ENCODE peak calls at places on chromosomes 11 and 22, in seven cellular contexts. R, U, Y, K, I, H and O are unnamed samples.

GRCh38 chr22:29482253-29482652 is 2.2 kb downstream of the NEFH start:
- DNase-seq in Y (no peak), K (no peak), R (no peak), H (no peak), U (no peak), I (no peak), O (no peak)

GRCh38 chr22:17501679-17502285 is 61.5 kb upstream of the SLC25A18 start:
- DNase-seq in U (peak), Y (peak), K (peak), H (peak), R (peak), I (peak), O (peak)

GRCh38 chr11:117584056-117584830 is 212.8 kb downstream of the DSCAML1 start:
- DNase-seq in R (no peak), H (no peak), Y (no peak), I (peak), K (no peak), U (no peak), O (no peak)

GRCh38 chr11:69153661-69154060 is 2.1 kb upstream of the SMIM38 start:
- DNase-seq in Y (no peak), U (no peak), H (no peak), I (peak), R (no peak), K (no peak), O (no peak)

GRCh38 chr22:30435674-30436126 is 10.1 kb downstream of the MTFP1 start:
- DNase-seq in Y (no peak), H (peak), R (no peak), I (no peak), U (no peak), K (no peak), O (no peak)

GRCh38 chr11:116431842-116432241 is 340.9 kb downstream of the BUD13 start:
- DNase-seq in K (no peak), I (no peak), U (no peak), Y (no peak), H (no peak), R (no peak), O (no peak)

GRCh38 chr11:118152552-118153471 is at the start of gene SCN4B:
- DNase-seq in Y (no peak), H (peak), K (peak), U (peak), R (peak), I (peak), O (peak)

GRCh38 chr11:92550411-92550810 is 325.8 kb downstream of the FAT3 start:
- DNase-seq in H (no peak), U (peak), I (no peak), R (no peak), K (no peak), Y (no peak), O (no peak)

GRCh38 chr11:33065445-33066178 is 26.2 kb downstream of the TCP11L1 start:
- DNase-seq in H (peak), I (peak), Y (no peak), K (peak), U (peak), R (peak), O (peak)

GRCh38 chr11:73916435-73916834 is 34.4 kb upstream of the DNAJB13 start:
- DNase-seq in R (peak), Y (no peak), I (peak), U (no peak), H (no peak), K (no peak), O (no peak)

GRCh38 chr11:126929186-126930085 is 71.1 kb downstream of the KIRREL3 start:
- DNase-seq in H (no peak), R (no peak), U (no peak), K (peak), I (peak), Y (peak), O (peak)

GRCh38 chr11:2578006-2578933 is 121.5 kb downstream of the KCNQ1OT1 start:
- DNase-seq in R (no peak), U (no peak), I (no peak), K (no peak), H (no peak), Y (no peak), O (no peak)

GRCh38 chr11:73195191-73196007 is 22.7 kb upstream of the P2RY2 start:
- DNase-seq in R (no peak), U (no peak), K (no peak), H (no peak), I (no peak), Y (no peak), O (no peak)

GRCh38 chr22:39115976-39116621 is 19.1 kb downstream of the APOBEC3H start:
- DNase-seq in K (no peak), H (no peak), Y (no peak), U (no peak), I (no peak), R (no peak), O (no peak)

GRCh38 chr11:102177974-102178631 is 67.9 kb downstream of the YAP1 start:
- DNase-seq in K (peak), Y (peak), R (peak), U (no peak), I (peak), H (peak), O (peak)

GRCh38 chr11:74434528-74434927 is 32.8 kb downstream of the KCNE3 start:
- DNase-seq in Y (no peak), K (no peak), R (peak), U (no peak), H (no peak), I (peak), O (peak)

GRCh38 chr22:39463931-39464390 is 7.1 kb downstream of the MGAT3 start:
- DNase-seq in K (peak), R (no peak), I (no peak), H (no peak), U (no peak), Y (no peak), O (no peak)

GRCh38 chr11:57439786-57440185 is 12.9 kb upstream of the SLC43A3 start:
- DNase-seq in R (no peak), H (no peak), I (no peak), Y (no peak), U (no peak), K (no peak), O (no peak)

GRCh38 chr11:1116104-1116503 is 41.4 kb downstream of the MUC2 start:
- DNase-seq in Y (no peak), I (no peak), K (no peak), U (no peak), R (no peak), H (no peak), O (no peak)

GRCh38 chr22:24146190-24146616 is 35.1 kb upstream of the SUSD2 start:
- DNase-seq in H (no peak), Y (peak), U (peak), K (peak), I (peak), R (peak), O (peak)

GRCh38 chr11:64787526-64788320 is 9.4 kb upstream of the SF1 start:
- DNase-seq in H (peak), R (peak), Y (no peak), K (peak), U (peak), I (peak), O (peak)

GRCh38 chr11:70061734-70062133 is 16.4 kb upstream of the ANO1 start:
- DNase-seq in Y (no peak), K (no peak), H (no peak), U (no peak), I (no peak), R (no peak), O (no peak)

GRCh38 chr11:87359401-87359800 is 321.7 kb downstream of the TMEM135 start:
- DNase-seq in Y (no peak), I (no peak), R (no peak), U (no peak), K (no peak), H (no peak), O (no peak)

GRCh38 chr11:69300124-69301032 is 6.4 kb downstream of the MYEOV start:
- DNase-seq in I (peak), K (no peak), Y (no peak), H (no peak), U (no peak), R (peak), O (peak)

GRCh38 chr11:126115253-126115540 is 52.5 kb upstream of the CDON start:
- DNase-seq in K (peak), H (peak), Y (no peak), U (no peak), R (no peak), I (no peak), O (no peak)

GRCh38 chr11:57530215-57530595 is 349 bp downstream of the TIMM10 start:
- DNase-seq in I (no peak), U (no peak), K (no peak), R (no peak), H (no peak), Y (no peak), O (no peak)

GRCh38 chr22:39661842-39662676 is 91.5 kb downstream of the CACNA1I start:
- DNase-seq in H (no peak), Y (no peak), K (no peak), I (no peak), U (peak), R (no peak), O (no peak)

GRCh38 chr11:102157219-102157618 is 47.0 kb downstream of the YAP1 start:
- DNase-seq in K (peak), U (no peak), H (peak), Y (no peak), I (peak), R (peak), O (peak)

GRCh38 chr11:76310832-76311231 is 70.1 kb downstream of the THAP12 start:
- DNase-seq in Y (no peak), U (no peak), H (no peak), I (no peak), R (no peak), K (no peak), O (no peak)

GRCh38 chr22:50498322-50498861 is 9.1 kb downstream of the LMF2 start:
- DNase-seq in Y (no peak), R (peak), H (peak), U (peak), K (peak), I (peak), O (peak)

GRCh38 chr11:68002943-68003845 is 703 bp downstream of the UNC93B1 start:
- DNase-seq in R (no peak), U (peak), H (no peak), K (no peak), I (no peak), Y (no peak), O (no peak)

GRCh38 chr22:18033204-18033998 is 9.0 kb upstream of the MICAL3 start:
- DNase-seq in U (no peak), H (no peak), Y (no peak), I (peak), R (peak), K (peak), O (no peak)

GRCh38 chr11:27046956-27047355 is 6.3 kb downstream of the BBOX1 start:
- DNase-seq in H (no peak), I (no peak), K (no peak), R (no peak), U (no peak), Y (no peak), O (no peak)

GRCh38 chr11:57646756-57647303 is 2.9 kb downstream of the YPEL4 start:
- DNase-seq in I (no peak), R (no peak), H (no peak), Y (no peak), K (no peak), U (peak), O (no peak)

GRCh38 chr11:64245797-64246623 is 733 bp downstream of the PPP1R14B start:
- DNase-seq in R (peak), K (peak), I (peak), Y (peak), U (peak), H (peak), O (peak)

GRCh38 chr11:119643212-119643877 is 85.7 kb downstream of the NECTIN1 start:
- DNase-seq in R (no peak), Y (no peak), I (no peak), H (no peak), K (no peak), U (no peak), O (no peak)

GRCh38 chr22:44090571-44090905 is 66.4 kb downstream of the PARVB start:
- DNase-seq in U (no peak), Y (no peak), K (no peak), H (no peak), R (no peak), I (no peak), O (no peak)

GRCh38 chr22:44091021-44091721 is 67.1 kb downstream of the PARVB start:
- DNase-seq in Y (no peak), U (peak), R (peak), I (no peak), H (no peak), K (peak), O (no peak)

GRCh38 chr22:44086759-44087158 is 62.7 kb downstream of the PARVB start:
- DNase-seq in I (no peak), R (no peak), H (no peak), U (no peak), Y (no peak), K (no peak), O (no peak)

GRCh38 chr22:44089717-44090570 is 65.8 kb downstream of the PARVB start:
- DNase-seq in R (no peak), I (no peak), Y (no peak), U (no peak), K (no peak), H (no peak), O (peak)

DNA sequence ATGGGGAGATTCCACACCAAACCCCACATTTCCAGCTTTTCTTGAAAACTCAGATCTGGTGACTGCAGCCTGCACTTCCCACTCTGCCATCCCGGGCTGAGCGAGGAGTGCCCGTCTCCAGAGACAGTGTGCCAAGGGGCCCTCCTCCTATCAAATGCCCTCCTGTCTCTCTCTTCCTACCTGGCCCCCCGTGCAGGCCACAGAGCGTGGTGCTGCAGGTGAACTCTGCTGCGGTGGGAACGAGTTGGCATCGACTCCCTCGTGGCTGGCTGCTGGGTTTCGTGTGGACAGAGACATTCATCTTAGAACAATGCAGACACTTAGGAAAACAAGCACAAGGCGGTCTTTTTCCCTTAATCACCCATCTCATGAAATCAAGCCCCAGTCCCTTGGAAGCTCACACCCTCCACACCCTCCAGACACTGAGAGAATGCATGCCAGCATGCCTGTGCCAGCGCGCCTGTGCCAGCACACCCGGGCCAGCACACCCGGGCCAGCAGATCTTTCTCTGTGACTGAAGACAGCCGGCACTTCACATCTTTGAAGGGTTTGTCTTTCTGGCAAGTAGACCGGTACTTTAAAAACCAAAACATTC is 65.0 kb downstream of the PARVB start:
- DNase-seq in I (peak), U (no peak), K (peak), Y (no peak), H (no peak), R (no peak), O (no peak)
- TF ChIP-seq CTCF in I (no peak), U (no peak), K (no peak), Y (no peak), H (no peak), R (no peak), O (no peak)

DNA sequence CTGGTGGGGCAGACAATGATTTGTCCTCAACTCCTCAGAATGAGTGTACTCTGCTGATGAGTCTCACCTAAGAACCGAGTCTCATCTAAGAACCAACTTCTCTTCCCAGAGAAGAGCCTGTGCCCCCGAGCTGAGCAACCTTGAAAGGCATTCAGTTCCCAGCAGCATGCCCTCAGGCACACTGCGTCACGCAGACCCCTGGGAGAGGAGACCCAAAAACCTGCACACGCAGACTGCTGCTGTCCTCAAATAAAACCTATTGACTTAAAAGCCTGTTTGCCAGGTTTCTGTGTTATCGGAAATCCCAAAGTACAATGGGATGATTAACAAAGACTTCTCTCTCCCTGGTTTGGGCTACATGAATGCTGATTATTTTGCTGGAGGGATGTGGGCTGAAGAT is 121.2 kb downstream of the C11orf58 start:
- DNase-seq in H (no peak), I (no peak), Y (no peak), U (no peak), R (no peak), K (no peak), O (no peak)
- H3K4me3 ChIP-seq in H (no peak), I (no peak), Y (no peak), U (no peak), R (no peak), K (no peak), O (no peak)

DNA sequence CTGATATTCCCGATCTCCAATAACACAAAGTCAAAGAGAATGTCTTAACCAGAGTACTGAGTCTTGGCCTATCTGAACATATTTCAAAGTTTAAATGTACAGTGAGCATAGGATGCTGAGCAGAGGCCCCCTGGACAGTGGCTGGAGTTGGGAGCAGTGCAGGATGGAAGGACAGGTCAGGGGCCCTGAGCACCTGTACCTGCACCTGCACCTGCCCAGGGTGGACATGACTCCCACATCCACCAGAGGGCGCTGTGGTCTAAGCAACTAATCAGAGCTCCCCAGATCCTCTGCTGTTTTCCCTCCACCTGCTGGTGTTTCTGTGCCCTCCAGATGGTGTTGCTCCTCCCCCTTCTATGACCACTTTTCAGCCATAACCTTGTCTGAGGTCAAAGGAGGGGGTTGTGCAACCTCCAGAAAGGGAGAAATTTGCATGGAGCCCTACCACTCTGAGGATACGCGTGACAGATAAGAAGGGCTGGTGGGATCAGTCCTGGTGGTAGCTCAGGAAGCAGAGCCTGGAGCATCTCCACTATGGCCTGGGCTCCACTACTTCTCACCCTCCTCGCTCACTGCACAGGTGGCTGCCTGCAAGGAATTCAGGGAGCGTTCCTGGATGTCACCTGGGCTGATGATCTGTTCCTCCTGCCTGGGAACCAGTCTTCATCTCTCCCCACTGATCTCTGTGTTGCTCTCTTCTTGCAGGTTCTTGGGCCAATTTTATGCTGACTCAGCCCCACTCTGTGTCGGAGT is 49.1 kb upstream of the VPREB1 start:
- DNase-seq in K (peak), R (peak), Y (no peak), I (peak), U (peak), H (peak), O (peak)
- TF ChIP-seq CTCF in K (peak), R (peak), Y (peak), I (peak), U (peak), H (peak), O (peak)

DNA sequence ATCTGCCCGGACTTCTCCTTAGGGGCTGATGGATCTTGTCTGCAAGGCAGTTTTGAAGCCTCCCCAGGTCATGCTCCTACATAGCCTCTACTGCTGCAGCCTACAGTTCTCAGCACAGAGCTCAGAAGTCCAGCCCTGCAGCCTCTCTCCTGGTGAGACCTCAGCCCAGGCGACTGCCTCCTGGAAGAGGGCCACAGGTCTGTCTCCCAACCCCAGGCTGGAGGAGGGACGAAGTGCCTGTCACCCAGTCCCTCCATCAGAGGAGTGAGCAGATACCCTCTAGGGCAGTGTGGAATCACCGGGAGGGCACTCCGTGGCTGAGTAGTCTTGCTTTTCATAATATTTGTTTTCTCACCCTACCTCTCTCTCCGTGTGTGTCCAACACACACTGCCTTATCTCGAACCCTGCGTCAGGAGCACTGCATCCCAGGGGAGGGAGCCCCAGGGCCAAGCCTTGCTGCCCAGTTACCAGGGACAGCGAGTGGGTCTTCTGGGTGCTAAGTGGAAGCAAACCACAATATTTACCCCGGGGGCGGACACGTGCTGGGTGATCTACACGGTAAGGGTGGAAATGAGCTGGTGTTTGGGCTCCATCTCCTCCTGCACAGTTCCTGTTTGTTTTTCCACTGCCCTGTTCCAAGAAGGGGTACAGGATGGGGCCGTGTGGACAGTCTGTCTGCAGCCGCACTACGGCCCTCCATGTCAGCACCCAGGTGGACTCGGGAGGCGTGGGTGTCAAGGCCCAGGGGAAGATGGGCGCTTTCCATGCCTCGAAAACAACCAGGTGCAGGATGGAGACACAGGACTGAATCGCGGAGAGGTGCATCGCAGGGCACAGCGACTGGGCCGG is 133.8 kb upstream of the HSD17B12 start:
- DNase-seq in Y (no peak), R (no peak), I (no peak), H (no peak), K (no peak), U (no peak), O (no peak)
- H3K4me3 ChIP-seq in Y (no peak), R (no peak), I (no peak), H (no peak), K (no peak), U (peak), O (no peak)

DNA sequence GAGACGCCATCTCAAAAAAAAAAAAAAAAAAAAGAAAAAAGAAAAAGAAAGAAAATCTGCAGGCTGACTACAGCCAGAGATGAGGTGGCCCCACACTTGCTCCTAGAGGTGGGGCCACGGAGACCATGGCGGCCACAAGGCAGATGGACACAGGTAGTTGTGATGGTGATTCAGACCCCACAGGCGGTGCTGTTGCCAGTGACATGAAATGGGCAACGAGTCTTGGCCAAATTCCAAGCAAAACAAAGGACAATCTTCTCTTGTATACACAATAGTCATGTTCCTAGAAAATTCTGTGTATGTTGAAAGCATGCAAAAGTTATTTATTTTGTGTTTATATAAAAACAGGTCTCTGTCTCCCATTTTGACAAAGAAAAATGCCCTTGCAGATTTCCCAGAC is 22.6 kb upstream of the DAGLA start:
- DNase-seq in U (no peak), H (peak), K (no peak), R (no peak), Y (no peak), I (no peak), O (no peak)
- TF ChIP-seq CTCF in U (no peak), H (no peak), K (no peak), R (no peak), Y (no peak), I (no peak), O (no peak)

GRCh38 chr22:49404576-49405199 is 423.0 kb downstream of the BRD1 start:
- DNase-seq in R (no peak), K (no peak), Y (no peak), U (no peak), I (no peak), H (no peak), O (no peak)
- H3K4me3 ChIP-seq in R (no peak), K (no peak), Y (no peak), U (no peak), I (no peak), H (no peak), O (no peak)